ENCODE peak calls at places on chromosomes 7 and 10, in five cellular contexts. One of them, this sample, is unnamed.

GRCh38 chr10:6396652-6397051 is 183.4 kb downstream of the PRKCQ start:
- DNase-seq in PC-9: no peak
- DNase-seq in transverse colon: no peak
- DNase-seq in pancreas: no peak
- DNase-seq in tibial artery: no peak
- DNase-seq in this sample: peak

GRCh38 chr10:132861116-132861691 is 75.3 kb upstream of the NKX6-2 start:
- DNase-seq in PC-9: no peak
- DNase-seq in transverse colon: no peak
- DNase-seq in pancreas: peak
- DNase-seq in tibial artery: peak
- DNase-seq in this sample: no peak

GRCh38 chr10:133201948-133202725 is 27.9 kb upstream of the UTF1 start:
- DNase-seq in transverse colon: no peak
- DNase-seq in PC-9: no peak
- DNase-seq in pancreas: no peak
- DNase-seq in tibial artery: no peak
- DNase-seq in this sample: no peak

GRCh38 chr7:99623702-99624447 is 7.1 kb downstream of the ZSCAN25 start:
- DNase-seq in pancreas: no peak
- DNase-seq in PC-9: no peak
- DNase-seq in tibial artery: peak
- DNase-seq in transverse colon: no peak
- DNase-seq in this sample: no peak

GRCh38 chr7:8913687-8914086 is 480.3 kb downstream of the NXPH1 start:
- DNase-seq in tibial artery: no peak
- DNase-seq in transverse colon: no peak
- DNase-seq in pancreas: no peak
- DNase-seq in PC-9: no peak
- DNase-seq in this sample: no peak

GRCh38 chr10:61125560-61126250 is 181.7 kb upstream of the RHOBTB1 start:
- DNase-seq in tibial artery: no peak
- DNase-seq in pancreas: no peak
- DNase-seq in transverse colon: no peak
- DNase-seq in PC-9: no peak
- DNase-seq in this sample: no peak

GRCh38 chr7:123987445-123987844 is 45.4 kb downstream of the TMEM229A start:
- DNase-seq in PC-9: no peak
- DNase-seq in tibial artery: no peak
- DNase-seq in transverse colon: no peak
- DNase-seq in pancreas: no peak
- DNase-seq in this sample: no peak

GRCh38 chr7:12294701-12295100 is 83.6 kb downstream of the TMEM106B start:
- DNase-seq in transverse colon: no peak
- DNase-seq in PC-9: no peak
- DNase-seq in tibial artery: no peak
- DNase-seq in pancreas: no peak
- DNase-seq in this sample: no peak

GRCh38 chr10:89391882-89392756 is at the start of gene IFIT1:
- DNase-seq in PC-9: no peak
- DNase-seq in pancreas: no peak
- DNase-seq in transverse colon: peak
- DNase-seq in tibial artery: peak
- DNase-seq in this sample: peak

GRCh38 chr7:159158888-159159405 is 14.3 kb upstream of the VIPR2 start:
- DNase-seq in tibial artery: peak
- DNase-seq in transverse colon: no peak
- DNase-seq in pancreas: no peak
- DNase-seq in PC-9: no peak
- DNase-seq in this sample: no peak

GRCh38 chr7:140212100-140212881 is 35.5 kb upstream of the KDM7A start:
- DNase-seq in PC-9: no peak
- DNase-seq in tibial artery: no peak
- DNase-seq in transverse colon: peak
- DNase-seq in pancreas: no peak
- DNase-seq in this sample: peak

GRCh38 chr10:72727128-72727527 is 35.2 kb downstream of the MCU start:
- DNase-seq in tibial artery: no peak
- DNase-seq in pancreas: no peak
- DNase-seq in PC-9: no peak
- DNase-seq in transverse colon: no peak
- DNase-seq in this sample: no peak

GRCh38 chr7:137073571-137074325 is 205.3 kb downstream of the CHRM2 start:
- DNase-seq in pancreas: no peak
- DNase-seq in transverse colon: no peak
- DNase-seq in PC-9: no peak
- DNase-seq in tibial artery: no peak
- DNase-seq in this sample: peak

GRCh38 chr10:47256753-47257336 is 43.2 kb upstream of the GDF10 start:
- DNase-seq in pancreas: no peak
- DNase-seq in PC-9: no peak
- DNase-seq in transverse colon: peak
- DNase-seq in tibial artery: no peak
- DNase-seq in this sample: no peak

GRCh38 chr10:98357208-98357836 is 57.7 kb downstream of the PYROXD2 start:
- DNase-seq in tibial artery: no peak
- DNase-seq in pancreas: no peak
- DNase-seq in PC-9: no peak
- DNase-seq in transverse colon: no peak
- DNase-seq in this sample: peak

GRCh38 chr7:75732764-75733630 is 5.7 kb downstream of the HIP1 start:
- DNase-seq in tibial artery: peak
- DNase-seq in transverse colon: no peak
- DNase-seq in pancreas: no peak
- DNase-seq in PC-9: no peak
- DNase-seq in this sample: peak

GRCh38 chr7:138699661-138700060 is 1.5 kb downstream of the SVOPL start:
- DNase-seq in transverse colon: no peak
- DNase-seq in tibial artery: no peak
- DNase-seq in pancreas: peak
- DNase-seq in PC-9: no peak
- DNase-seq in this sample: no peak

GRCh38 chr7:132537451-132537850 is 38.8 kb downstream of the PLXNA4 start:
- DNase-seq in PC-9: no peak
- DNase-seq in tibial artery: no peak
- DNase-seq in transverse colon: no peak
- DNase-seq in pancreas: no peak
- DNase-seq in this sample: no peak

GRCh38 chr10:70131560-70131937 is 1.1 kb downstream of the AIFM2 start:
- DNase-seq in pancreas: no peak
- DNase-seq in transverse colon: no peak
- DNase-seq in tibial artery: no peak
- DNase-seq in PC-9: peak
- DNase-seq in this sample: no peak
- H3K4me3 ChIP-seq in pancreas: peak
- H3K4me3 ChIP-seq in transverse colon: no peak
- H3K4me3 ChIP-seq in tibial artery: peak
- H3K4me3 ChIP-seq in PC-9: peak
- H3K4me3 ChIP-seq in this sample: peak

GRCh38 chr7:97752215-97752614 is 20.3 kb downstream of the TAC1 start:
- DNase-seq in PC-9: no peak
- DNase-seq in transverse colon: no peak
- DNase-seq in pancreas: no peak
- DNase-seq in tibial artery: no peak
- DNase-seq in this sample: no peak
- TF ChIP-seq CTCF in PC-9: no peak
- TF ChIP-seq CTCF in transverse colon: no peak
- TF ChIP-seq CTCF in pancreas: no peak
- TF ChIP-seq CTCF in tibial artery: no peak
- TF ChIP-seq CTCF in this sample: no peak

GRCh38 chr7:129169171-129169643 is 19.2 kb upstream of the SMO start:
- DNase-seq in transverse colon: peak
- DNase-seq in PC-9: peak
- DNase-seq in tibial artery: no peak
- DNase-seq in pancreas: peak
- DNase-seq in this sample: peak
- H3K4me3 ChIP-seq in transverse colon: peak
- H3K4me3 ChIP-seq in PC-9: peak
- H3K4me3 ChIP-seq in tibial artery: peak
- H3K4me3 ChIP-seq in pancreas: peak
- H3K4me3 ChIP-seq in this sample: peak

GRCh38 chr7:105591522-105591921 is 10.2 kb upstream of the EFCAB10 start:
- DNase-seq in transverse colon: no peak
- DNase-seq in tibial artery: no peak
- DNase-seq in pancreas: no peak
- DNase-seq in PC-9: no peak
- DNase-seq in this sample: no peak

GRCh38 chr7:105596866-105597265 is 15.6 kb upstream of the EFCAB10 start:
- DNase-seq in pancreas: no peak
- DNase-seq in tibial artery: no peak
- DNase-seq in PC-9: no peak
- DNase-seq in transverse colon: no peak
- DNase-seq in this sample: no peak

GRCh38 chr7:105589221-105590077 is 8.2 kb upstream of the EFCAB10 start:
- DNase-seq in tibial artery: peak
- DNase-seq in transverse colon: peak
- DNase-seq in PC-9: peak
- DNase-seq in pancreas: no peak
- DNase-seq in this sample: peak

GRCh38 chr7:105590793-105591192 is 9.5 kb upstream of the EFCAB10 start:
- DNase-seq in pancreas: no peak
- DNase-seq in tibial artery: no peak
- DNase-seq in PC-9: no peak
- DNase-seq in transverse colon: no peak
- DNase-seq in this sample: no peak

DNA sequence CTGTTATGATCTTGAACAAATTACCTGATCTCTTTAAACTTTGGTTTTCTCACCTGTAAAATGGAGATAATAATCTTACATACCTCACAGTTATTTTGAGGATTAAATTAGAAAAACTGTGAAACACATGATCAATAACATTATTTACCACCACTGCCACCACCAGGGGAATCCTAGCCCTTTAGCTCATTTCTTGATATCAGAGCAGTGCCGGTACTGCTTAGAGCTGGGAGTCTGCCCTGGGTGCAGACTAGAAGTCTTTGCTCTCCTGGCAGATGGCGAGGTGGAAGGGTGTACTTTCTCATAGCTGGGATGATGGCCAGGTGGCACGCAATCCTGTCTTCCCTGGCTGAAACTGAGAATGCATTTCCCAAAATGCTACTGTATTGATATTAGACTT is 12.7 kb upstream of the EFCAB10 start:
- DNase-seq in PC-9: no peak
- DNase-seq in pancreas: no peak
- DNase-seq in transverse colon: no peak
- DNase-seq in tibial artery: no peak
- DNase-seq in this sample: no peak
- TF ChIP-seq CTCF in PC-9: no peak
- TF ChIP-seq CTCF in pancreas: no peak
- TF ChIP-seq CTCF in transverse colon: no peak
- TF ChIP-seq CTCF in tibial artery: no peak
- TF ChIP-seq CTCF in this sample: no peak

GRCh38 chr7:2640858-2641257 is 9.1 kb downstream of the TTYH3 start:
- DNase-seq in tibial artery: no peak
- DNase-seq in transverse colon: no peak
- DNase-seq in PC-9: no peak
- DNase-seq in pancreas: no peak
- DNase-seq in this sample: no peak
- H3K4me3 ChIP-seq in tibial artery: peak
- H3K4me3 ChIP-seq in transverse colon: no peak
- H3K4me3 ChIP-seq in PC-9: no peak
- H3K4me3 ChIP-seq in pancreas: no peak
- H3K4me3 ChIP-seq in this sample: no peak

DNA sequence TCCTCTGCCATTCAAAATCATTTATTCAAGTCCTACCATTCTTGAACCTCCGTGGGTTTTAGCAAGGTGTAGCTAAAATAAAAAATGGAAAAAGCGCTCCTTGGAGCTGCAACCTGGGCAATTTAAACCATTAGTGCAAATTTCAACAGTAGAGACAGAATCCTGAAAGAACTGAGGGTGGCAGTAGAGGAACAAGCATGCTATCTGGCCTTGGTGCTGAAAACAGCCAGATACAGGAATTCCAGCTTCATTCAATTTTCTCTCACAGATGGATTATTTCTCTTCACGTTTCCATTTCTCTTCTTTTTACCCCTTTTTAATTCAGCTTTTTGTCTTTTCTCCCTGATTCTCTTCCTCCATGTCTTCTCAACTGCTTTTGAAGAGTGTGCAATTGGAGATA is 77.7 kb downstream of the OTUD1 start:
- DNase-seq in transverse colon: no peak
- DNase-seq in tibial artery: no peak
- DNase-seq in pancreas: no peak
- DNase-seq in PC-9: no peak
- DNase-seq in this sample: no peak
- TF ChIP-seq CTCF in transverse colon: no peak
- TF ChIP-seq CTCF in tibial artery: no peak
- TF ChIP-seq CTCF in pancreas: peak
- TF ChIP-seq CTCF in PC-9: peak
- TF ChIP-seq CTCF in this sample: peak

GRCh38 chr7:151125835-151126481 is 39.7 kb downstream of the AGAP3 start:
- DNase-seq in pancreas: no peak
- DNase-seq in transverse colon: peak
- DNase-seq in tibial artery: no peak
- DNase-seq in PC-9: no peak
- DNase-seq in this sample: no peak
- H3K4me3 ChIP-seq in pancreas: peak
- H3K4me3 ChIP-seq in transverse colon: no peak
- H3K4me3 ChIP-seq in tibial artery: peak
- H3K4me3 ChIP-seq in PC-9: no peak
- H3K4me3 ChIP-seq in this sample: peak

GRCh38 chr7:39272676-39273075 is 293.5 kb upstream of the YAE1 start:
- DNase-seq in transverse colon: no peak
- DNase-seq in pancreas: no peak
- DNase-seq in tibial artery: no peak
- DNase-seq in PC-9: no peak
- DNase-seq in this sample: no peak
- TF ChIP-seq CTCF in transverse colon: no peak
- TF ChIP-seq CTCF in pancreas: no peak
- TF ChIP-seq CTCF in tibial artery: no peak
- TF ChIP-seq CTCF in PC-9: no peak
- TF ChIP-seq CTCF in this sample: no peak

DNA sequence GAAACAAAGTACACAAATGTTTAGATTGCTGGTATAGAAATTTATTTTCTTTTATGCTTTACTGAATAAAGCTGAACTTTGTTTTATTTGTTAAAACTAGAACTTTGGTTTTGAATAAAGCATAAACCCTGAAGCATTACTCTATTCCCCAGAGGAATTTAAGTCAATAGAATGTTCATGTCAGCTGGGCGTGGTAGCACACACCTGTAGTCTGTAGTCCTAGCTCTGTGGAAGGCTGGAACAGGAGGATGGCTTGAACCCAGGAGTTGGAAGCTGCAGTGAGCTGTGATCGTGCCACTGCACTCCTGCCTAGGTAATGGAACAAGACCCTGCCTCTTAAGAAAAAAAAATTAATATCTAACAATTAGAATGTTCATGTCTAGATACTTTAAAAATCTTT is 139.0 kb upstream of the ASAH2 start:
- DNase-seq in pancreas: no peak
- DNase-seq in tibial artery: no peak
- DNase-seq in PC-9: no peak
- DNase-seq in transverse colon: peak
- DNase-seq in this sample: no peak
- H3K4me3 ChIP-seq in pancreas: no peak
- H3K4me3 ChIP-seq in tibial artery: no peak
- H3K4me3 ChIP-seq in PC-9: no peak
- H3K4me3 ChIP-seq in transverse colon: no peak
- H3K4me3 ChIP-seq in this sample: no peak

This sample was measured in foreskin fibroblast.